ENCODE peak calls at places on chromosomes 6 and 20, in nine cellular contexts. N, G, U, Z, J, P, Y, S and T are unnamed samples. For H3K9me2, the result is how much of the 10 kb centered on the place peaks cover.

GRCh38 chr20:38877483-38877882 is 48.7 kb upstream of the FAM83D start:
- DNase-seq in S (no peak), Y (no peak), J (no peak), N (no peak), U (no peak), Z (no peak), P (peak), G (no peak), T (no peak)

GRCh38 chr6:131982740-131983259 is 31.6 kb upstream of the CCN2 start:
- DNase-seq in S (peak), P (no peak), Z (no peak), Y (peak), J (no peak), N (no peak), U (no peak), G (no peak), T (no peak)

GRCh38 chr6:11218827-11219826 is 13.3 kb downstream of the NEDD9 start:
- DNase-seq in J (no peak), U (no peak), Y (no peak), S (peak), Z (no peak), N (no peak), P (no peak), G (no peak), T (no peak)

GRCh38 chr20:24523661-24524060 is 54.2 kb downstream of the SYNDIG1 start:
- DNase-seq in P (no peak), U (no peak), N (no peak), J (no peak), Y (no peak), Z (no peak), G (no peak), S (no peak), T (no peak)

GRCh38 chr6:14228571-14228970 is 111.0 kb downstream of the CD83 start:
- DNase-seq in N (peak), Z (no peak), Y (peak), U (no peak), S (no peak), G (no peak), J (no peak), P (no peak), T (no peak)

GRCh38 chr6:43833223-43833995 is 63.4 kb downstream of the VEGFA start:
- DNase-seq in G (peak), Y (no peak), P (no peak), S (peak), N (no peak), J (no peak), Z (peak), U (no peak), T (no peak)

GRCh38 chr6:21708181-21708580 is 114.6 kb downstream of the SOX4 start:
- DNase-seq in G (no peak), J (no peak), U (no peak), S (no peak), P (no peak), Z (no peak), Y (no peak), N (no peak), T (no peak)

GRCh38 chr20:50242863-50243609 is 52.4 kb downstream of the CEBPB start:
- DNase-seq in Y (no peak), P (peak), G (no peak), U (peak), N (no peak), S (peak), Z (no peak), J (no peak), T (no peak)

GRCh38 chr6:30722280-30723112 is 2.3 kb downstream of the TUBB start:
- DNase-seq in G (peak), P (peak), Y (peak), J (peak), N (peak), S (peak), Z (peak), U (peak), T (peak)

GRCh38 chr6:144151010-144151727 is 852 bp downstream of the STX11 start:
- DNase-seq in G (no peak), J (peak), U (no peak), P (peak), S (peak), Z (peak), N (peak), Y (peak), T (peak)

GRCh38 chr6:143198312-143198711 is 137.6 kb downstream of the AIG1 start:
- DNase-seq in G (peak), P (no peak), N (no peak), Z (no peak), U (no peak), Y (no peak), J (no peak), S (no peak), T (no peak)

GRCh38 chr6:52566201-52566600 is 10.7 kb downstream of the TRAM2 start:
- DNase-seq in P (no peak), N (peak), Z (no peak), G (no peak), Y (no peak), S (no peak), U (no peak), J (peak), T (no peak)

GRCh38 chr6:43789447-43789846 is 19.4 kb downstream of the VEGFA start:
- DNase-seq in N (no peak), J (no peak), Z (no peak), P (no peak), G (no peak), Y (no peak), U (no peak), S (no peak), T (no peak)

GRCh38 chr20:48523191-48523757 is 304.5 kb downstream of the PREX1 start:
- DNase-seq in U (peak), Y (peak), S (peak), P (peak), G (peak), Z (peak), N (peak), J (peak), T (peak)

GRCh38 chr20:62528983-62529891 is 53.4 kb upstream of the GATA5 start:
- DNase-seq in Y (no peak), Z (no peak), P (no peak), N (no peak), U (no peak), S (no peak), G (no peak), J (no peak), T (no peak)

GRCh38 chr6:86357877-86358276 is 579.5 kb upstream of the HTR1E start:
- DNase-seq in U (no peak), P (no peak), J (no peak), G (no peak), Y (no peak), S (no peak), N (no peak), Z (peak), T (peak)

GRCh38 chr6:73943930-73944652 is 248.1 kb downstream of the CD109 start:
- DNase-seq in Z (no peak), N (no peak), J (no peak), U (no peak), Y (peak), P (no peak), G (no peak), S (no peak), T (no peak)

GRCh38 chr20:24587384-24588046 is 118.1 kb downstream of the SYNDIG1 start:
- DNase-seq in Z (no peak), P (no peak), G (peak), U (no peak), J (no peak), S (no peak), Y (no peak), N (no peak), T (no peak)

GRCh38 chr6:119379809-119380208 is 30.2 kb upstream of the MAN1A1 start:
- DNase-seq in J (no peak), N (no peak), Y (no peak), P (no peak), U (no peak), G (no peak), Z (no peak), S (no peak), T (no peak)

GRCh38 chr6:31690231-31691077 is 9.6 kb upstream of the LY6G5C start:
- DNase-seq in G (no peak), P (no peak), Y (no peak), J (no peak), Z (peak), N (no peak), S (no peak), U (no peak), T (no peak)

GRCh38 chr6:131062245-131063027 is 609 bp downstream of the EPB41L2 start:
- DNase-seq in G (no peak), N (peak), J (peak), S (no peak), Z (peak), U (no peak), Y (peak), P (no peak), T (peak)

GRCh38 chr6:163437466-163437865 is 22.9 kb downstream of the QKI start:
- DNase-seq in P (no peak), G (no peak), U (no peak), N (no peak), J (no peak), Y (no peak), S (no peak), Z (no peak), T (no peak)

GRCh38 chr20:17617212-17617867 is 47.5 kb downstream of the DSTN start:
- DNase-seq in S (peak), G (peak), U (peak), Y (peak), P (no peak), Z (peak), J (no peak), N (peak), T (peak)

GRCh38 chr6:25499851-25500250 is 152.2 kb upstream of the SCGN start:
- DNase-seq in Y (peak), Z (peak), J (no peak), S (peak), U (no peak), P (peak), N (no peak), G (no peak), T (peak)

GRCh38 chr6:155100087-155100486 is 105.0 kb downstream of the TIAM2 start:
- DNase-seq in U (no peak), P (no peak), G (no peak), Y (no peak), Z (no peak), S (no peak), J (no peak), N (no peak), T (no peak)

GRCh38 chr6:125474061-125474460 is 172.3 kb upstream of the HDDC2 start:
- DNase-seq in J (no peak), G (no peak), P (no peak), N (no peak), Y (no peak), U (no peak), S (no peak), Z (no peak), T (no peak)

GRCh38 chr6:83970582-83970981 is 63.0 kb upstream of the MRAP2 start:
- DNase-seq in G (no peak), S (no peak), U (no peak), N (no peak), Y (no peak), J (no peak), P (no peak), Z (no peak), T (no peak)

GRCh38 chr6:139175389-139175788 is 40.5 kb downstream of the HECA start:
- DNase-seq in P (no peak), Y (no peak), S (no peak), N (peak), U (no peak), J (peak), G (no peak), Z (no peak), T (no peak)

GRCh38 chr20:37956099-37956498 is 53.2 kb downstream of the VSTM2L start:
- DNase-seq in N (no peak), S (peak), G (no peak), Z (no peak), P (no peak), J (no peak), U (no peak), Y (no peak), T (no peak)

GRCh38 chr6:23170044-23170443 is 600.7 kb downstream of the HDGFL1 start:
- DNase-seq in S (no peak), Z (no peak), G (no peak), U (no peak), P (no peak), J (no peak), N (no peak), Y (no peak), T (peak)

GRCh38 chr6:1613631-1614447 is 4.1 kb downstream of the FOXC1 start:
- DNase-seq in Y (peak), Z (no peak), P (no peak), U (no peak), G (peak), J (no peak), S (peak), N (no peak), T (peak)

GRCh38 chr20:57394087-57395082 is 3.2 kb downstream of the RBM38 start:
- DNase-seq in N (no peak), P (no peak), Y (no peak), S (no peak), U (no peak), J (peak), Z (no peak), G (no peak), T (no peak)

GRCh38 chr20:57396212-57396611 is 5.0 kb downstream of the RBM38 start:
- DNase-seq in P (no peak), U (no peak), G (no peak), J (peak), S (no peak), Z (no peak), N (no peak), Y (no peak), T (no peak)

GRCh38 chr20:57397004-57397692 is 6.0 kb downstream of the RBM38 start:
- DNase-seq in Y (no peak), U (no peak), P (no peak), Z (no peak), J (peak), G (no peak), N (peak), S (no peak), T (no peak)

GRCh38 chr20:57396638-57397003 is 5.4 kb downstream of the RBM38 start:
- DNase-seq in Z (no peak), Y (no peak), J (no peak), S (no peak), U (no peak), N (no peak), G (no peak), P (no peak), T (no peak)

GRCh38 chr20:57395111-57395959 is 4.1 kb downstream of the RBM38 start:
- DNase-seq in G (no peak), P (no peak), U (no peak), Y (peak), N (no peak), J (peak), S (no peak), Z (no peak), T (no peak)
- H3K9me2 ChIP-seq in G (under half), P (under half), U (under half), Y (under half), N (under half), J (under half), S (under half), Z (under half), T (under half)

GRCh38 chr20:1876975-1877603 is 18.1 kb upstream of the SIRPA start:
- DNase-seq in Z (peak), J (no peak), U (no peak), G (peak), N (peak), Y (peak), P (no peak), S (no peak), T (peak)

GRCh38 chr20:1875762-1876161 is 19.4 kb upstream of the SIRPA start:
- DNase-seq in Y (no peak), J (no peak), S (no peak), N (no peak), G (peak), Z (no peak), P (no peak), U (no peak), T (no peak)

GRCh38 chr20:1874534-1875168 is 20.6 kb upstream of the SIRPA start:
- DNase-seq in U (no peak), N (no peak), J (no peak), Z (peak), G (no peak), P (no peak), S (no peak), Y (no peak), T (no peak)

GRCh38 chr20:1876217-1876921 is 18.8 kb upstream of the SIRPA start:
- DNase-seq in U (no peak), N (no peak), G (no peak), Z (no peak), Y (no peak), S (peak), J (peak), P (peak), T (no peak)

GRCh38 chr20:1875169-1875554 is 20.0 kb upstream of the SIRPA start:
- DNase-seq in G (no peak), U (no peak), P (no peak), Z (no peak), Y (no peak), J (no peak), N (no peak), S (no peak), T (no peak)
- H3K9me2 ChIP-seq in G (under half), U (under half), P (under half), Z (under half), Y (under half), J (under half), N (under half), S (under half), T (under half)

DNA sequence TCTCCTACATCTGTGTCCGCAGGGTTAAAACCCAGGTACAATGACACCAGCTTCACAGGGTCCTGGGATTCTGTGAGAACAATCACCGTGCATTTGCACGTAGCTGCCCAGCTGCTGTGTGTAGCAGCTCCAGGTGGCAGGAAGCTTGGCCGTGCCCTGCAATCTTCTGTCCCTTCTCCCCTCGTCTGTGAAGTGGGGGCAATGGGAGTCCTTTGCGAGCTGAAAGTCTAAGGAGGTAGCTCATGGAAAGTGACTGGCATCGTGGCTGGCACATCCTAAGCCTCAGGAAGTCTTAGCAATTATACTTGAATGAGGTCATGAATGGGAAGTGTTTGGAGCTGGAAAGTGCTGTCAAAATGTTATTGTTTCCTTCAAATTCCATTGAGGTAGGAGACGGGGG is 137.1 kb downstream of the SMOC2 start:
- DNase-seq in U (no peak), G (no peak), Z (no peak), S (no peak), N (no peak), P (no peak), Y (no peak), J (no peak), T (no peak)
- H3K9me2 ChIP-seq in U (under half), G (under half), Z (under half), S (under half), N (under half), P (under half), Y (under half), J (under half), T (under half)

GRCh38 chr6:75044846-75045245 is 161.0 kb downstream of the COL12A1 start:
- DNase-seq in G (no peak), Y (no peak), J (no peak), U (no peak), P (no peak), S (no peak), Z (no peak), N (no peak), T (no peak)

DNA sequence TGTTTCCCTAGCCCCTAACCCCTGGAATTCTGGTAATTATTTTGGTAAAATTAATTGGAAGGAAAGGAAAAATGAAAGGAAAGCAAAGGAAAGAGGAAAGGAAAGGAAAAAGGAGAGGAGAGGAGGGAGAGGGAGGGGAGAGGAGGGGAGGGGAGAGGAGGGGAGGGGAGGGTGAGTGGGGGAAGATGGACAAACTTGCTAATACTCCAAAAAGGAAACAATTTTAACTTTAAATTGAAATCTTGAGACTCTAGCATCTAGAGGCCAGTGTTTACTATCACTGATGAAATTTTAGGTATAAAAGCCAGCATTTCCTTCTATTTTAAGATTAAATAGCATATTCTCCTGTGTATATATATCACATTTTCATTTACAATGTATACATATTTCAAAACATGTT is 156.5 kb downstream of the COL12A1 start:
- DNase-seq in J (no peak), N (no peak), G (no peak), U (no peak), Z (no peak), P (no peak), S (no peak), Y (no peak), T (no peak)
- H3K9me2 ChIP-seq in J (under half), N (under half), G (under half), U (under half), Z (under half), P (under half), S (under half), Y (under half), T (under half)

DNA sequence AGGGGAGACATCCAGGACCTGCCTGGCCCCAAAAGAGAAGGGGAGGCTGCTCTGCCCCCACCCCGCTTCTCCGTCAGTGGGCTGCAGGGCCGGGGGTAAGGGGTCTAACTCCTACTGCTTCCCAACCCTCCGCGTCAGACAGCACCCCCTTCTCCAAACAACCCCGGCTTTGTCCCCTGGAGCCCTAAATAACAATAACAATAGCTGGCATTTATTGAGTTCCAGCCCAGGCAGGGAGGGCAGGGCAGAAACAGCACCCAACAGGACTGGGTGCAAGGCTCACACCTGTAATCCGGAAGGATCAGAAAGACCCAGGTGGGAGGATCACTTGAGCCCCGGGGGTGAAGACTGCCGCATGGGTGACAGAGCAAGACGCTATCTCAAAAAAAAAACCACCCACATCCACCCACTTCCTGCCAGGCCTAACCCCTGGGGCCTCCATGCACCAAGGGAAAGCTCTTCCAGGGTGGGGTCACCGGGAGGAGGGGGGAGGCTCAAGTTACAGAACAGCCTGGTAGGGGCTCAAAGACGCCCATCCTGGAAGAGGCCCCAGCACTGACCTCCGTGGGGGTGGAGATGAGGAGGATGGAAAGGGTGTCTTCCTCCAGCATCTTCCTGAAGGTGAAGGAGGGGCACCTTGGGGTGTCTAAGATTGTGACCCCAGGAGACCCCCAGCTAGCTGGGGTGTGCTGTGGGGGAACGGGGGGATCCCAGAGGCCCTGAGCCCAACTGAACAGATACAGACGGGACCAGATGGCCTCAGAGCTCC is 1.3 kb upstream of the FNDC11 start:
- DNase-seq in S (peak), U (no peak), Y (no peak), Z (no peak), P (peak), J (no peak), N (peak), G (no peak), T (peak)
- H3K9me2 ChIP-seq in S (under half), U (under half), Y (under half), Z (under half), P (under half), J (under half), N (under half), G (under half), T (under half)